ENCODE peak calls at places on chromosomes 4 and X, in five cellular contexts. Z is AG04450; L is kidney glomerular epithelial cell; N is HT1080; B is activated T-cell treated with anti-CD3 and anti-CD28 coated beads, Interleukin-2, amount 50 U/mL, for 4 hours. C is an unnamed sample.

GRCh38 chr4:26074672-26075071 is 160.7 kb downstream of the SMIM20 start:
- DNase-seq in Z (no peak), L (no peak), N (no peak), B (peak), C (no peak)

GRCh38 chr4:73867783-73868182 is 1.4 kb upstream of the CXCL1 start:
- DNase-seq in Z (no peak), L (peak), N (no peak), B (no peak), C (no peak)

GRCh38 chrX:119028733-119029110 is 44.1 kb upstream of the CT47C1 start:
- DNase-seq in Z (no peak), L (no peak), N (no peak), B (no peak), C (no peak)

GRCh38 chrX:68681443-68681941 is 34.0 kb downstream of the STARD8 start:
- DNase-seq in Z (no peak), L (no peak), N (peak), B (no peak), C (peak)

GRCh38 chrX:154323537-154323936 is 27.9 kb downstream of the TKTL1 start:
- DNase-seq in Z (no peak), L (no peak), N (no peak), B (no peak), C (no peak)

GRCh38 chrX:119760026-119760902 is 1.9 kb downstream of the SOWAHD start:
- DNase-seq in Z (no peak), L (no peak), N (no peak), B (no peak), C (no peak)

GRCh38 chrX:69021095-69021494 is 144.2 kb downstream of the PJA1 start:
- DNase-seq in Z (no peak), L (no peak), N (no peak), B (no peak), C (no peak)

GRCh38 chrX:115988825-115989224 is 181.7 kb upstream of the AGTR2 start:
- DNase-seq in Z (no peak), L (no peak), N (no peak), B (no peak), C (no peak)

GRCh38 chr4:109921384-109921808 is 8.7 kb downstream of the EGF start:
- DNase-seq in Z (no peak), L (peak), N (peak), B (no peak), C (no peak)

GRCh38 chrX:153766098-153766817 is 2.2 kb downstream of the PLXNB3 start:
- DNase-seq in Z (peak), L (no peak), N (peak), B (peak), C (peak)

GRCh38 chr4:149980941-149981340 is 97.3 kb upstream of the DCLK2 start:
- DNase-seq in Z (no peak), L (peak), N (peak), B (peak), C (no peak)

GRCh38 chr4:38868055-38868965 is 704 bp downstream of the FAM114A1 start:
- DNase-seq in Z (no peak), L (no peak), N (no peak), B (no peak), C (no peak)

GRCh38 chr4:55635282-55635681 is 816 bp downstream of the NMU start:
- DNase-seq in Z (no peak), L (no peak), N (no peak), B (no peak), C (no peak)

GRCh38 chr4:95640337-95640736 is 91.6 kb upstream of the UNC5C start:
- DNase-seq in Z (no peak), L (no peak), N (no peak), B (no peak), C (no peak)

GRCh38 chr4:41334182-41334581 is 77.5 kb downstream of the UCHL1 start:
- DNase-seq in Z (no peak), L (no peak), N (no peak), B (no peak), C (no peak)

GRCh38 chr4:83075696-83076095 is 38.8 kb downstream of the PLAC8 start:
- DNase-seq in Z (peak), L (peak), N (peak), B (no peak), C (no peak)

GRCh38 chr4:124589827-124590226 is 122.7 kb downstream of the ANKRD50 start:
- DNase-seq in Z (no peak), L (no peak), N (no peak), B (no peak), C (no peak)

GRCh38 chr4:120842046-120842445 is 80.5 kb downstream of the PRDM5 start:
- DNase-seq in Z (peak), L (no peak), N (no peak), B (no peak), C (no peak)